ENCODE peak calls at places on chromosomes 16 and 17, in four cellular contexts. G is K562, W is SK-N-SH, S is WTC11. P is an unnamed sample.

GRCh38 chr16:24482681-24483202 is 56.6 kb upstream of the RBBP6 start:
- DNase-seq in G (no peak), W (no peak), S (peak), P (peak)

GRCh38 chr17:19392303-19392702 is 5.3 kb upstream of the MFAP4 start:
- DNase-seq in G (no peak), W (no peak), S (no peak), P (no peak)

GRCh38 chr16:72568502-72568901 is 396.5 kb upstream of the PMFBP1 start:
- DNase-seq in G (no peak), W (no peak), S (no peak), P (no peak)

GRCh38 chr17:11598274-11599221 is at the start of gene DNAH9:
- DNase-seq in G (peak), W (peak), S (peak), P (peak)

GRCh38 chr16:3642397-3643094 is 11.9 kb upstream of the DNASE1 start:
- DNase-seq in G (peak), W (peak), S (peak), P (peak)

GRCh38 chr17:27651411-27652345 is 20.7 kb downstream of the LGALS9 start:
- DNase-seq in G (no peak), W (peak), S (peak), P (peak)

GRCh38 chr17:47694018-47694817 is at the start of gene TBKBP1:
- DNase-seq in G (peak), W (peak), S (peak), P (peak)

GRCh38 chr16:13193721-13194120 is 292.3 kb downstream of the SHISA9 start:
- DNase-seq in G (no peak), W (no peak), S (no peak), P (no peak)

GRCh38 chr17:1552911-1553310 is 9.7 kb downstream of the PITPNA start:
- DNase-seq in G (no peak), W (no peak), S (no peak), P (no peak)

GRCh38 chr16:74253146-74253545 is 43.5 kb upstream of the PSMD7 start:
- DNase-seq in G (no peak), W (no peak), S (no peak), P (no peak)

GRCh38 chr17:17739388-17740066 is 58.3 kb downstream of the RAI1 start:
- DNase-seq in G (peak), W (peak), S (no peak), P (no peak)

GRCh38 chr17:20066253-20066652 is 57.1 kb downstream of the SPECC1 start:
- DNase-seq in G (no peak), W (no peak), S (no peak), P (no peak)

GRCh38 chr16:56617212-56618085 is 8.1 kb upstream of the MT1E start:
- DNase-seq in G (no peak), W (no peak), S (peak), P (peak)

GRCh38 chr16:4052801-4053662 is 63.2 kb downstream of the ADCY9 start:
- DNase-seq in G (no peak), W (no peak), S (no peak), P (no peak)

GRCh38 chr16:17225551-17225950 is 245.2 kb downstream of the XYLT1 start:
- DNase-seq in G (no peak), W (no peak), S (no peak), P (no peak)

GRCh38 chr16:84741351-84741791 is 41.6 kb downstream of the USP10 start:
- DNase-seq in G (no peak), W (no peak), S (no peak), P (no peak)
- TF ChIP-seq TEAD4 in G (no peak), W (no peak), S (no peak), P (no peak)

GRCh38 chr17:73228748-73229236 is 32.9 kb downstream of the CPSF4L start:
- DNase-seq in G (peak), W (no peak), S (no peak), P (no peak)

GRCh38 chr17:73231841-73232586 is 29.7 kb downstream of the CPSF4L start:
- DNase-seq in G (peak), W (peak), S (peak), P (peak)

GRCh38 chr17:73230088-73230487 is 31.6 kb downstream of the CPSF4L start:
- DNase-seq in G (no peak), W (no peak), S (no peak), P (no peak)

GRCh38 chr17:73232587-73233373 is 28.9 kb downstream of the CPSF4L start:
- DNase-seq in G (no peak), W (no peak), S (peak), P (no peak)

GRCh38 chr17:73231363-73231762 is 30.3 kb downstream of the CPSF4L start:
- DNase-seq in G (no peak), W (peak), S (no peak), P (no peak)
- TF ChIP-seq TEAD4 in G (no peak), W (no peak), S (no peak), P (no peak)

GRCh38 chr17:50424246-50425000 is 1.6 kb upstream of the ACSF2 start:
- DNase-seq in G (no peak), W (no peak), S (no peak), P (no peak)

GRCh38 chr17:50423553-50424159 is 2.4 kb upstream of the ACSF2 start:
- DNase-seq in G (peak), W (no peak), S (no peak), P (no peak)

GRCh38 chr17:50421308-50422031 is 4.5 kb upstream of the ACSF2 start:
- DNase-seq in G (no peak), W (no peak), S (no peak), P (no peak)

GRCh38 chr17:50422738-50423137 is 3.3 kb upstream of the ACSF2 start:
- DNase-seq in G (no peak), W (no peak), S (no peak), P (no peak)

GRCh38 chr17:50420419-50421112 is 5.5 kb upstream of the ACSF2 start:
- DNase-seq in G (no peak), W (no peak), S (no peak), P (no peak)
- TF ChIP-seq TEAD4 in G (no peak), W (no peak), S (no peak), P (no peak)

GRCh38 chr16:65757064-65757463 is 609.4 kb upstream of the CDH5 start:
- DNase-seq in G (no peak), W (no peak), S (no peak), P (no peak)

GRCh38 chr16:65754799-65755691 is 611.4 kb upstream of the CDH5 start:
- DNase-seq in G (no peak), W (peak), S (no peak), P (no peak)

GRCh38 chr16:65758620-65759019 is 607.9 kb upstream of the CDH5 start:
- DNase-seq in G (no peak), W (no peak), S (no peak), P (no peak)

GRCh38 chr16:65751622-65752598 is 614.6 kb upstream of the CDH5 start:
- DNase-seq in G (no peak), W (no peak), S (no peak), P (no peak)

GRCh38 chr16:65756163-65756562 is 610.3 kb upstream of the CDH5 start:
- DNase-seq in G (no peak), W (peak), S (no peak), P (no peak)
- TF ChIP-seq TEAD4 in G (no peak), W (no peak), S (no peak), P (no peak)

GRCh38 chr17:7389924-7390910 is 4.1 kb downstream of the PLSCR3 start:
- DNase-seq in G (no peak), W (no peak), S (no peak), P (no peak)

GRCh38 chr17:7388856-7389255 is 5.5 kb downstream of the PLSCR3 start:
- DNase-seq in G (no peak), W (no peak), S (no peak), P (no peak)

GRCh38 chr17:7393613-7394451 is 493 bp downstream of the PLSCR3 start:
- DNase-seq in G (no peak), W (peak), S (peak), P (no peak)

GRCh38 chr17:7392696-7393612 is 1.4 kb downstream of the PLSCR3 start:
- DNase-seq in G (no peak), W (peak), S (peak), P (no peak)

GRCh38 chr17:7391307-7391706 is 3.0 kb downstream of the PLSCR3 start:
- DNase-seq in G (no peak), W (no peak), S (no peak), P (no peak)
- TF ChIP-seq TEAD4 in G (no peak), W (no peak), S (no peak), P (no peak)

GRCh38 chr16:76639685-76640289 is 362.6 kb downstream of the CNTNAP4 start:
- DNase-seq in G (no peak), W (peak), S (peak), P (peak)
- TF ChIP-seq TEAD4 in G (no peak), W (no peak), S (no peak), P (no peak)

GRCh38 chr17:74514632-74515035 is 16.6 kb downstream of the CD300LB start:
- DNase-seq in G (peak), W (no peak), S (no peak), P (no peak)
- TF ChIP-seq TEAD4 in G (no peak), W (no peak), S (no peak), P (no peak)

DNA sequence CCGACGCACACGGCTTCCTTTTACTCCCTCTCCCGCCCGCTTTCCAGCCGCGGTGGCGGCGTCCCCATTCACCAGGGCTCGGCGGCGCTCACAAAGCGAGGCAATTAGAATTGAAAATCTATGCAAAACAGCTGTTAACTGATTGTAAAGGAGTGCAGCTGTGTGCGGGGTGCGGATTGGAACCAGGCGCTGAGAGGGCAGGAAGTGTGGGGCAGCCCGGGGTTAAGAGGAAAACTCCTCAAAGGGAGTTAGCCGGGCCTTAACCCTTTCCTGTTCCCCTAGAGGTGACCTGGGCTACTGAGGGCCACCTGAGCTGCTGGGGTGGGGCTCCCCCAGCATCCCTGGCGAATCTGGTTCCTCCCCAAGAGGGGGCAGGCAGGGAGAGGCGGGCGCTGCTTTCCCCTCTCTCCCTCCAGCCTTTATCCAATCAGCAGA is 5.8 kb upstream of the GSE1 start:
- DNase-seq in G (peak), W (peak), S (peak), P (peak)
- TF ChIP-seq TEAD4 in G (peak), W (no peak), S (no peak), P (no peak)

P was measured in H1.